ENCODE peak calls at places on chromosomes 1 and 21, in five cellular contexts. G, H, M, B and Q are unnamed samples.

GRCh38 chr1:176033879-176034278 is 173.2 kb downstream of the COP1 start:
- DNase-seq in B (no peak), M (no peak), G (no peak), H (no peak), Q (no peak)

GRCh38 chr1:246506785-246507639 is at the start of gene SMYD3:
- DNase-seq in H (peak), M (no peak), B (peak), G (peak), Q (peak)

GRCh38 chr1:5493708-5494390 is 498.4 kb downstream of the NPHP4 start:
- DNase-seq in B (no peak), M (no peak), G (no peak), H (no peak), Q (no peak)

GRCh38 chr1:55040083-55040952 is 970 bp downstream of the PCSK9 start:
- DNase-seq in H (no peak), G (no peak), B (no peak), M (no peak), Q (no peak)

GRCh38 chr1:193183019-193183643 is 3.3 kb downstream of the B3GALT2 start:
- DNase-seq in H (peak), B (peak), G (peak), M (peak), Q (no peak)

GRCh38 chr1:208977861-208978260 is 605.7 kb upstream of the CAMK1G start:
- DNase-seq in M (no peak), H (no peak), G (no peak), B (no peak), Q (no peak)

GRCh38 chr21:31911138-31911907 is 38.5 kb downstream of the HUNK start:
- DNase-seq in B (no peak), M (no peak), G (no peak), H (no peak), Q (no peak)

GRCh38 chr1:245356891-245357585 is 202.3 kb downstream of the KIF26B start:
- DNase-seq in H (no peak), B (no peak), M (no peak), G (no peak), Q (no peak)

GRCh38 chr1:21956720-21957552 is 19.8 kb upstream of the HSPG2 start:
- DNase-seq in H (peak), M (no peak), G (no peak), B (no peak), Q (no peak)

GRCh38 chr1:90963236-90963635 is 58.6 kb downstream of the ZNF644 start:
- DNase-seq in H (no peak), M (no peak), B (no peak), G (no peak), Q (no peak)

GRCh38 chr1:165854101-165854845 is 26.9 kb downstream of the UCK2 start:
- DNase-seq in G (no peak), B (peak), H (peak), M (no peak), Q (peak)

GRCh38 chr1:66265796-66266195 is 268.2 kb upstream of the SGIP1 start:
- DNase-seq in H (no peak), M (no peak), B (no peak), G (no peak), Q (no peak)

GRCh38 chr1:1777950-1778826 is at the start of gene NADK:
- DNase-seq in G (peak), M (no peak), B (peak), H (no peak), Q (peak)